ENCODE peak calls at places on chromosome 4, in four cellular contexts. M is cardiac muscle cell, N is fibroblast of the aortic adventitia, S is body of pancreas. C is an unnamed sample.
A peak's percentile ranks its signal among the peaks of the same experiment; 100 is the strongest.

GRCh38 chr4:100129774-100130173 is 60.5 kb downstream of the DDIT4L start:
- DNase-seq in M (no peak), N (no peak), S (no peak), C (no peak)

GRCh38 chr4:77586953-77587383 is 18.7 kb upstream of the CXCL13 start:
- DNase-seq in M (peak; percentile 60), N (no peak), S (no peak), C (no peak)

GRCh38 chr4:6142935-6143602 is 57.3 kb downstream of the JAKMIP1 start:
- DNase-seq in M (no peak), N (no peak), S (no peak), C (no peak)

GRCh38 chr4:6443035-6444023 is 29.1 kb downstream of the PPP2R2C start:
- DNase-seq in M (no peak), N (no peak), S (no peak), C (no peak)

GRCh38 chr4:147590249-147590920 is 26.8 kb upstream of the TMEM184C start:
- DNase-seq in M (peak; percentile 85), N (peak; percentile 85), S (peak; percentile 45), C (peak; percentile 85)

GRCh38 chr4:10611673-10612072 is 72.9 kb downstream of the CLNK start:
- DNase-seq in M (peak; percentile 87), N (peak; percentile 86), S (no peak), C (peak; percentile 89)

GRCh38 chr4:54227261-54228063 is 1.6 kb upstream of the PDGFRA start:
- DNase-seq in M (peak; percentile 79), N (peak; percentile 83), S (no peak), C (peak; percentile 84)

GRCh38 chr4:98781641-98782348 is 123.4 kb upstream of the TSPAN5 start:
- DNase-seq in M (no peak), N (no peak), S (no peak), C (no peak)

GRCh38 chr4:152605031-152605430 is 69.1 kb upstream of the FBXW7 start:
- DNase-seq in M (no peak), N (no peak), S (no peak), C (no peak)

GRCh38 chr4:135050086-135050717 is 848.6 kb upstream of the PABPC4L start:
- DNase-seq in M (no peak), N (no peak), S (no peak), C (no peak)

GRCh38 chr4:54614094-54614493 is 43.7 kb upstream of the KIT start:
- DNase-seq in M (no peak), N (no peak), S (no peak), C (no peak)

GRCh38 chr4:1767058-1767769 is 25.9 kb upstream of the FGFR3 start:
- DNase-seq in M (peak; percentile 44), N (peak; percentile 16), S (peak; percentile 37), C (no peak)

GRCh38 chr4:152620915-152621314 is 58.9 kb downstream of the TMEM154 start:
- DNase-seq in M (peak; percentile 29), N (no peak), S (no peak), C (no peak)

GRCh38 chr4:65046496-65047101 is 623.7 kb downstream of the EPHA5 start:
- DNase-seq in M (no peak), N (peak; percentile 7), S (no peak), C (peak; percentile 75)

GRCh38 chr4:136277741-136278140 is 1254.6 kb downstream of the PCDH18 start:
- DNase-seq in M (no peak), N (no peak), S (no peak), C (peak; percentile 8)

GRCh38 chr4:94457692-94458106 is 6.0 kb downstream of the PDLIM5 start:
- DNase-seq in M (peak; percentile 62), N (no peak), S (no peak), C (peak; percentile 28)

GRCh38 chr4:41258783-41259182 is 2.1 kb downstream of the UCHL1 start:
- DNase-seq in M (peak; percentile 75), N (peak; percentile 70), S (no peak), C (peak; percentile 76)

GRCh38 chr4:41256740-41257256 is at the start of gene UCHL1:
- DNase-seq in M (peak; percentile 93), N (peak; percentile 84), S (peak; percentile 15), C (peak; percentile 94)

GRCh38 chr4:41256131-41256739 is 493 bp upstream of the UCHL1 start:
- DNase-seq in M (peak; percentile 64), N (peak; percentile 64), S (no peak), C (peak; percentile 61)

GRCh38 chr4:41257901-41258300 is 1.2 kb downstream of the UCHL1 start:
- DNase-seq in M (no peak), N (peak; percentile 3), S (no peak), C (no peak)

GRCh38 chr4:41257257-41257900 is 651 bp downstream of the UCHL1 start:
- DNase-seq in M (peak; percentile 59), N (peak; percentile 38), S (peak; percentile 42), C (peak; percentile 48)
- H3K4me3 ChIP-seq in M (peak overlapping the region; percentile 48), N (peak overlapping the region; percentile 74), S (no peak overlapping the region), C (peak overlapping the region; percentile 81)

GRCh38 chr4:139633195-139633594 is 32.4 kb upstream of the MGST2 start:
- DNase-seq in M (no peak), N (no peak), S (no peak), C (no peak)
- H3K4me3 ChIP-seq in M (no peak overlapping the region), N (peak overlapping the region; percentile 35), S (no peak overlapping the region), C (no peak overlapping the region)

GRCh38 chr4:174214102-174214878 is 69.2 kb downstream of the FBXO8 start:
- DNase-seq in M (no peak), N (no peak), S (no peak), C (no peak)
- H3K4me3 ChIP-seq in M (peak overlapping the region; percentile 18), N (peak overlapping the region; percentile 62), S (no peak overlapping the region), C (no peak overlapping the region)

DNA sequence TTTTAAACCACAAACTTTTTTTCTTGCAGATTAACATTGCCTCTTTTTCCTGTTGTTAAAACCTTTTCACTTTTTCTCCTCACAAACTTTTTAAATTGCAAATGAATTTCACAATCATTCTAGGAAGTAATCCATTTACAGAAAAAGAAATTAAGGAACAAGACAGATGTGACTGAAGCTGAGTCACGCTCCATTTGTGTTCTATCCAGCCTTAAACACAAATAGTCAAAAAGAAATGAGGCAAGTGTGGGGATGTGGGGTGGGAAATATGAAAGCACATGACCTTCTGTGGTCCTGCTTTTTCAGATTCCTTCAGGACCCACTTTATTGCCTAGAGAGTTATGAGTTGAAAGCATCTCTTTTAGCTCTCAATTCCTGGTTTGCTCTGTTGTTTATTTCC is 197.0 kb downstream of the ADGRL3 start:
- DNase-seq in M (peak; percentile 51), N (peak; percentile 7), S (no peak), C (peak; percentile 57)
- H3K4me3 ChIP-seq in M (no peak overlapping the region), N (no peak overlapping the region), S (no peak overlapping the region), C (no peak overlapping the region)

DNA sequence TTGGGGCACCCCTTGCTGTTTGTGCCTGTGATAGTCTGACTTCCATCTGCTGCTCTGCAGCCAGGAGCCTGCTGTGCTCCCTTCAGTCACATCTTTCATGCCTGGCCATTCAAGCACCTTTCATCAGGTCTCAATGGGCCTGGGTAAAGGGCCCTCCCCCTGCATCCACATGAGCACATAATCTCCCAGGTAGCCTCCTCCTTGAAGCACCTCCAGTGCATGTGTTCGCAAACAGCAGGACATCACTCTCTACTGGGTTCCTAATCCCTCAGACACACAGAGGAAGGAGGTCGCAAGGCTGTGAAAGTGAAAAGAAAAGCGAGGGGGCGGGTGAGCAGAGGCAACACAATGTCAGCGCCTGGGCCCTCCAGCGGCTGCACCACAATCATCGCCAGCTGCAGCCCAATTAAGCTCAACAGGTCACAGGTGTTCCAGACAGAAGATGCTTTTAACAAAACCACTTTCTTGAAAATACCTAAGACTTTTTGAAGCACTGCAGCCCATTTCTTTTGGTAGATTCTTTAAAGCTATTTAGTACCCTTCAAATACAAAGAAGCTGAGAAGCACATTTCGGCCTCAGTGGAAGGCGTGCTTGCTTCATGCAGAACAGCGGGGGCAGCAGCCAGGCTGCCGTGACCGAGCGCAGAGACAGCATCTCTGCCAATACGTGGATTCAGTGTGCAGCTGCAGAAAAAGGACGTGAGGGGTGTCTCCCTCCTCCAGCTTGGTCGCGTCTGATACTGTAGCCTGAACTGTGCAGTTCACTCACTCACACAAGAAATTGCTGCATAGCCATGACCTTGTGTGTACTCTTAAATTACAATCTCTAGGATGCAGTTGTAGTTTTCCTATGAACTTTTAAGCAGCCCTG is 92.2 kb upstream of the SPRY1 start:
- DNase-seq in M (no peak), N (no peak), S (no peak), C (no peak)
- H3K4me3 ChIP-seq in M (no peak overlapping the region), N (no peak overlapping the region), S (no peak overlapping the region), C (no peak overlapping the region)

C was measured in astrocyte of the spinal cord.